ENCODE peak calls at places on chromosome 22, in four cellular contexts. One of them, this sample, is unnamed.

GRCh38 chr22:30219668-30220278 is 26.8 kb downstream of the LIF start:
- DNase-seq in ovary: no peak
- DNase-seq in activated naive CD4-positive, alpha-beta T cell treated with Interleukin-2 at 50 U/mL for 16 hours: no peak
- DNase-seq in dorsolateral prefrontal cortex: no peak
- DNase-seq in this sample: no peak

GRCh38 chr22:29470159-29470855 is 9.7 kb upstream of the NEFH start:
- DNase-seq in ovary: no peak
- DNase-seq in activated naive CD4-positive, alpha-beta T cell treated with Interleukin-2 at 50 U/mL for 16 hours: peak
- DNase-seq in dorsolateral prefrontal cortex: no peak
- DNase-seq in this sample: peak

GRCh38 chr22:42189761-42190160 is 59.2 kb upstream of the CYP2D6 start:
- DNase-seq in ovary: no peak
- DNase-seq in activated naive CD4-positive, alpha-beta T cell treated with Interleukin-2 at 50 U/mL for 16 hours: no peak
- DNase-seq in dorsolateral prefrontal cortex: no peak
- DNase-seq in this sample: no peak

GRCh38 chr22:30208631-30209603 is 37.6 kb downstream of the LIF start:
- DNase-seq in ovary: peak
- DNase-seq in activated naive CD4-positive, alpha-beta T cell treated with Interleukin-2 at 50 U/mL for 16 hours: no peak
- DNase-seq in dorsolateral prefrontal cortex: no peak
- DNase-seq in this sample: no peak

GRCh38 chr22:21860640-21861039 is 6.8 kb downstream of the MAPK1 start:
- DNase-seq in ovary: no peak
- DNase-seq in activated naive CD4-positive, alpha-beta T cell treated with Interleukin-2 at 50 U/mL for 16 hours: no peak
- DNase-seq in dorsolateral prefrontal cortex: no peak
- DNase-seq in this sample: no peak

GRCh38 chr22:37213941-37214340 is 1.7 kb upstream of the SSTR3 start:
- DNase-seq in ovary: no peak
- DNase-seq in activated naive CD4-positive, alpha-beta T cell treated with Interleukin-2 at 50 U/mL for 16 hours: no peak
- DNase-seq in dorsolateral prefrontal cortex: peak
- DNase-seq in this sample: no peak

GRCh38 chr22:31496735-31497146 is 405 bp downstream of the SFI1 start:
- DNase-seq in ovary: no peak
- DNase-seq in activated naive CD4-positive, alpha-beta T cell treated with Interleukin-2 at 50 U/mL for 16 hours: peak
- DNase-seq in dorsolateral prefrontal cortex: no peak
- DNase-seq in this sample: peak

GRCh38 chr22:44091021-44091721 is 67.1 kb downstream of the PARVB start:
- DNase-seq in ovary: no peak
- DNase-seq in activated naive CD4-positive, alpha-beta T cell treated with Interleukin-2 at 50 U/mL for 16 hours: peak
- DNase-seq in dorsolateral prefrontal cortex: no peak
- DNase-seq in this sample: peak

GRCh38 chr22:26374645-26375044 is 54.4 kb upstream of the ASPHD2 start:
- DNase-seq in ovary: no peak
- DNase-seq in activated naive CD4-positive, alpha-beta T cell treated with Interleukin-2 at 50 U/mL for 16 hours: no peak
- DNase-seq in dorsolateral prefrontal cortex: no peak
- DNase-seq in this sample: no peak

GRCh38 chr22:45235101-45235777 is 5.5 kb downstream of the KIAA0930 start:
- DNase-seq in ovary: no peak
- DNase-seq in activated naive CD4-positive, alpha-beta T cell treated with Interleukin-2 at 50 U/mL for 16 hours: no peak
- DNase-seq in dorsolateral prefrontal cortex: no peak
- DNase-seq in this sample: peak

GRCh38 chr22:19448076-19448607 is 631 bp upstream of the C22orf39 start:
- DNase-seq in ovary: no peak
- DNase-seq in activated naive CD4-positive, alpha-beta T cell treated with Interleukin-2 at 50 U/mL for 16 hours: peak
- DNase-seq in dorsolateral prefrontal cortex: no peak
- DNase-seq in this sample: peak

GRCh38 chr22:32050678-32051515 is 7.8 kb downstream of the SLC5A1 start:
- DNase-seq in ovary: no peak
- DNase-seq in activated naive CD4-positive, alpha-beta T cell treated with Interleukin-2 at 50 U/mL for 16 hours: peak
- DNase-seq in dorsolateral prefrontal cortex: no peak
- DNase-seq in this sample: peak

GRCh38 chr22:30036656-30037055 is 43.6 kb upstream of the HORMAD2 start:
- DNase-seq in ovary: no peak
- DNase-seq in activated naive CD4-positive, alpha-beta T cell treated with Interleukin-2 at 50 U/mL for 16 hours: no peak
- DNase-seq in dorsolateral prefrontal cortex: no peak
- DNase-seq in this sample: no peak

GRCh38 chr22:31268281-31268680 is 24.0 kb downstream of the PIK3IP1 start:
- DNase-seq in ovary: no peak
- DNase-seq in activated naive CD4-positive, alpha-beta T cell treated with Interleukin-2 at 50 U/mL for 16 hours: no peak
- DNase-seq in dorsolateral prefrontal cortex: no peak
- DNase-seq in this sample: no peak

GRCh38 chr22:44735518-44736428 is 16.6 kb upstream of the ARHGAP8 start:
- DNase-seq in ovary: peak
- DNase-seq in activated naive CD4-positive, alpha-beta T cell treated with Interleukin-2 at 50 U/mL for 16 hours: peak
- DNase-seq in dorsolateral prefrontal cortex: no peak
- DNase-seq in this sample: peak

GRCh38 chr22:46652081-46652929 is 32.1 kb downstream of the GRAMD4 start:
- DNase-seq in ovary: no peak
- DNase-seq in activated naive CD4-positive, alpha-beta T cell treated with Interleukin-2 at 50 U/mL for 16 hours: no peak
- DNase-seq in dorsolateral prefrontal cortex: no peak
- DNase-seq in this sample: peak

GRCh38 chr22:49564666-49565515 is 262.8 kb downstream of the BRD1 start:
- DNase-seq in ovary: no peak
- DNase-seq in activated naive CD4-positive, alpha-beta T cell treated with Interleukin-2 at 50 U/mL for 16 hours: no peak
- DNase-seq in dorsolateral prefrontal cortex: no peak
- DNase-seq in this sample: no peak

GRCh38 chr22:38956551-38956950 is 858 bp upstream of the APOBEC3A start:
- DNase-seq in ovary: no peak
- DNase-seq in activated naive CD4-positive, alpha-beta T cell treated with Interleukin-2 at 50 U/mL for 16 hours: no peak
- DNase-seq in dorsolateral prefrontal cortex: no peak
- DNase-seq in this sample: no peak

GRCh38 chr22:47605441-47605840 is 843.0 kb downstream of the TBC1D22A start:
- DNase-seq in ovary: no peak
- DNase-seq in activated naive CD4-positive, alpha-beta T cell treated with Interleukin-2 at 50 U/mL for 16 hours: no peak
- DNase-seq in dorsolateral prefrontal cortex: no peak
- DNase-seq in this sample: no peak

GRCh38 chr22:23693979-23694680 is 3.3 kb downstream of the RGL4 start:
- DNase-seq in ovary: no peak
- DNase-seq in activated naive CD4-positive, alpha-beta T cell treated with Interleukin-2 at 50 U/mL for 16 hours: no peak
- DNase-seq in dorsolateral prefrontal cortex: no peak
- DNase-seq in this sample: no peak

GRCh38 chr22:42176271-42176670 is 45.7 kb upstream of the CYP2D6 start:
- DNase-seq in ovary: no peak
- DNase-seq in activated naive CD4-positive, alpha-beta T cell treated with Interleukin-2 at 50 U/mL for 16 hours: no peak
- DNase-seq in dorsolateral prefrontal cortex: no peak
- DNase-seq in this sample: no peak

GRCh38 chr22:30906411-30906810 is 62.2 kb downstream of the MORC2 start:
- DNase-seq in ovary: no peak
- DNase-seq in activated naive CD4-positive, alpha-beta T cell treated with Interleukin-2 at 50 U/mL for 16 hours: no peak
- DNase-seq in dorsolateral prefrontal cortex: no peak
- DNase-seq in this sample: no peak

GRCh38 chr22:23233746-23234408 is 53.6 kb downstream of the BCR start:
- DNase-seq in ovary: no peak
- DNase-seq in activated naive CD4-positive, alpha-beta T cell treated with Interleukin-2 at 50 U/mL for 16 hours: peak
- DNase-seq in dorsolateral prefrontal cortex: no peak
- DNase-seq in this sample: peak

GRCh38 chr22:28771195-28771791 is 1.2 kb upstream of the CCDC117 start:
- DNase-seq in ovary: no peak
- DNase-seq in activated naive CD4-positive, alpha-beta T cell treated with Interleukin-2 at 50 U/mL for 16 hours: no peak
- DNase-seq in dorsolateral prefrontal cortex: no peak
- DNase-seq in this sample: no peak

GRCh38 chr22:49333206-49333605 is 494.5 kb downstream of the BRD1 start:
- DNase-seq in ovary: no peak
- DNase-seq in activated naive CD4-positive, alpha-beta T cell treated with Interleukin-2 at 50 U/mL for 16 hours: no peak
- DNase-seq in dorsolateral prefrontal cortex: peak
- DNase-seq in this sample: no peak

GRCh38 chr22:37552560-37553163 is 7.6 kb upstream of the CDC42EP1 start:
- DNase-seq in ovary: peak
- DNase-seq in activated naive CD4-positive, alpha-beta T cell treated with Interleukin-2 at 50 U/mL for 16 hours: no peak
- DNase-seq in dorsolateral prefrontal cortex: no peak
- DNase-seq in this sample: no peak

GRCh38 chr22:19579880-19580279 is 55.7 kb upstream of the CLDN5 start:
- DNase-seq in ovary: no peak
- DNase-seq in activated naive CD4-positive, alpha-beta T cell treated with Interleukin-2 at 50 U/mL for 16 hours: no peak
- DNase-seq in dorsolateral prefrontal cortex: no peak
- DNase-seq in this sample: peak

GRCh38 chr22:46499798-46500174 is 37.6 kb downstream of the CELSR1 start:
- DNase-seq in ovary: no peak
- DNase-seq in activated naive CD4-positive, alpha-beta T cell treated with Interleukin-2 at 50 U/mL for 16 hours: no peak
- DNase-seq in dorsolateral prefrontal cortex: no peak
- DNase-seq in this sample: no peak

GRCh38 chr22:39935622-39936021 is 24.6 kb upstream of the TMA7B start:
- DNase-seq in ovary: no peak
- DNase-seq in activated naive CD4-positive, alpha-beta T cell treated with Interleukin-2 at 50 U/mL for 16 hours: no peak
- DNase-seq in dorsolateral prefrontal cortex: no peak
- DNase-seq in this sample: no peak

GRCh38 chr22:46798366-46799057 is 36.1 kb downstream of the TBC1D22A start:
- DNase-seq in ovary: peak
- DNase-seq in activated naive CD4-positive, alpha-beta T cell treated with Interleukin-2 at 50 U/mL for 16 hours: peak
- DNase-seq in dorsolateral prefrontal cortex: peak
- DNase-seq in this sample: peak

GRCh38 chr22:19060356-19061009 is 61.7 kb downstream of the DGCR2 start:
- DNase-seq in ovary: no peak
- DNase-seq in activated naive CD4-positive, alpha-beta T cell treated with Interleukin-2 at 50 U/mL for 16 hours: no peak
- DNase-seq in dorsolateral prefrontal cortex: no peak
- DNase-seq in this sample: no peak

GRCh38 chr22:33747029-33747428 is 173.2 kb downstream of the LARGE1 start:
- DNase-seq in ovary: no peak
- DNase-seq in activated naive CD4-positive, alpha-beta T cell treated with Interleukin-2 at 50 U/mL for 16 hours: no peak
- DNase-seq in dorsolateral prefrontal cortex: no peak
- DNase-seq in this sample: no peak

GRCh38 chr22:30628491-30628890 is 7.1 kb upstream of the SLC35E4 start:
- DNase-seq in ovary: no peak
- DNase-seq in activated naive CD4-positive, alpha-beta T cell treated with Interleukin-2 at 50 U/mL for 16 hours: no peak
- DNase-seq in dorsolateral prefrontal cortex: no peak
- DNase-seq in this sample: no peak

GRCh38 chr22:26753125-26753862 is 95.9 kb downstream of the MIAT start:
- DNase-seq in ovary: no peak
- DNase-seq in activated naive CD4-positive, alpha-beta T cell treated with Interleukin-2 at 50 U/mL for 16 hours: no peak
- DNase-seq in dorsolateral prefrontal cortex: no peak
- DNase-seq in this sample: no peak

This sample was measured in activated naive CD8-positive, alpha-beta T cell treated with anti-CD3 and anti-CD28 coated beads for 36 hours.